ENCODE peak calls at places on chromosome 3, in eight cellular contexts. D is GM23248, M is IMR-90, U is GM23338, T is mesenchymal stem cell, A is H9, F is PC-3, J is mesendoderm. W is an unnamed sample.

GRCh38 chr3:184491011-184491576 is 70.5 kb upstream of the EPHB3 start:
- DNase-seq in T (no peak), F (peak; percentile 81), A (peak; percentile 49), M (no peak), J (no peak), U (peak; percentile 57), D (peak; percentile 26), W (no peak)

GRCh38 chr3:47850803-47851417 is 48.0 kb downstream of the DHX30 start:
- DNase-seq in D (no peak), F (no peak), M (no peak), U (no peak), A (no peak), J (no peak), T (no peak), W (no peak)

GRCh38 chr3:18307529-18307928 is 117.6 kb downstream of the SATB1 start:
- DNase-seq in D (no peak), F (no peak), U (no peak), A (no peak), J (no peak), M (no peak), T (no peak), W (no peak)

GRCh38 chr3:196653127-196653795 is 13.8 kb downstream of the NRROS start:
- DNase-seq in D (no peak), T (no peak), A (no peak), J (no peak), M (no peak), U (no peak), F (no peak), W (no peak)

GRCh38 chr3:185729335-185729715 is 95.5 kb downstream of the IGF2BP2 start:
- DNase-seq in T (peak; percentile 76), M (peak; percentile 88), J (no peak), D (peak; percentile 91), A (no peak), U (no peak), F (peak; percentile 96), W (no peak)

GRCh38 chr3:100830931-100831330 is 121.6 kb downstream of the TFG start:
- DNase-seq in M (no peak), J (no peak), T (no peak), U (no peak), F (no peak), A (no peak), D (no peak), W (no peak)

GRCh38 chr3:4885322-4885721 is 93.9 kb upstream of the BHLHE40 start:
- DNase-seq in U (no peak), F (peak; percentile 16), T (no peak), D (peak; percentile 41), J (peak; percentile 79), A (no peak), M (no peak), W (no peak)

GRCh38 chr3:39528844-39529243 is 61.4 kb downstream of the MOBP start:
- DNase-seq in F (no peak), M (no peak), A (no peak), U (no peak), T (no peak), D (no peak), J (no peak), W (no peak)

GRCh38 chr3:7290062-7290825 is 429.3 kb downstream of the GRM7 start:
- DNase-seq in U (no peak), F (no peak), J (peak; percentile 64), T (no peak), D (no peak), M (no peak), A (no peak), W (no peak)

GRCh38 chr3:155504682-155505081 is 211.2 kb upstream of the STRIT1 start:
- DNase-seq in M (no peak), A (no peak), T (no peak), J (no peak), F (no peak), D (no peak), U (no peak), W (no peak)

GRCh38 chr3:157844770-157845522 is 261.3 kb downstream of the SHOX2 start:
- DNase-seq in F (no peak), T (no peak), D (peak; percentile 36), U (no peak), M (no peak), J (no peak), A (no peak), W (no peak)

GRCh38 chr3:33919721-33920120 is 121.3 kb downstream of the PDCD6IP start:
- DNase-seq in D (no peak), J (no peak), A (no peak), T (no peak), F (no peak), M (no peak), U (peak; percentile 9), W (no peak)

GRCh38 chr3:99286266-99286845 is 352.0 kb upstream of the COL8A1 start:
- DNase-seq in M (no peak), J (no peak), T (peak; percentile 3), F (no peak), D (peak; percentile 22), A (no peak), U (no peak), W (no peak)

GRCh38 chr3:111919370-111920065 is 59.3 kb upstream of the ABHD10 start:
- DNase-seq in D (no peak), F (no peak), M (no peak), T (no peak), A (peak; percentile 72), J (peak; percentile 60), U (peak; percentile 90), W (no peak)
- H3K27ac ChIP-seq in D (no peak overlapping the region), F (no peak overlapping the region), M (no peak overlapping the region), T (no peak overlapping the region), A (no peak overlapping the region), J (no peak overlapping the region), U (no peak overlapping the region), W (no peak overlapping the region)

DNA sequence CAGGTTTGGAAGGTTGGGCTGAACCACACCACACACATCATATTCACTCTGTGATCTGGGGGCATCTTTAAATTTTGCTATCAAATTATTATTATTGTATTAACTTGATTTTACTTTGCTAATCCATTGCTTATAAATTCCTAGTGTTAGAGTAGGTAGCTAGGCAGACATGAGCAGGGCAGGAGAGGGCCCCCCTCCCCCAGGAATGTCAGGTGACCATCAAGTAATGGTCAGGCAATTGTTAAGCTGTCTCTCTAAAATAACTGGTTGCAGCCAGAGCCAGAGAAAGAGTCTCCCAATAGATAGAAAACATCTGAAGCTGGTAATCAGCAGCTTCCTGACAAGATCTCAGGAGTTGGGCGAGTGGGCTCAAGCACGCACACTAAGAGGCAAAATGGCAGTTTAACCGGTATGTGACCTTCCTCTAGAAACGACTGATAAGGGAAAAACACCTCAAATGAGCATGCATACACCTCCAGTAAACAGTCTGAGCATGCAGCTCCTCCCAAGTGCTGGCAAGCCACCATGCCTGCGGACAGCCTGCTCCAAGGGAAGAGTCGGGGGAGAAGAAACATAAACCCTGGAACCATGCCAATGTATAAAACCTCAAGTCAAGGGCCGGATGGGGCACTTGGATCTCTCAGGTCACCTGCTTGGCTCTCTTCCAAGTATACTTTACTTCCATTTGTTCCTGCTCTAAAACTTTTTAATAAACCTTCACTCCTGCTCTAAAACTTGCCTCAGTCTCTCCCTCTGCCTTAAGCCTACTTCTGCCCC is 3.1 kb upstream of the CXCR6 start:
- DNase-seq in A (no peak), U (peak; percentile 38), M (no peak), T (no peak), D (no peak), J (peak; percentile 29), F (no peak), W (no peak)
- H3K4me1 ChIP-seq in A (no peaks in the 10 kb centered on the region), U (no peaks in the 10 kb centered on the region), M (peaks cover 4% of the 10 kb centered on the region), T (no peaks in the 10 kb centered on the region), D (peaks cover 5% of the 10 kb centered on the region), J (no peaks in the 10 kb centered on the region), F (peaks cover 16% of the 10 kb centered on the region), W (no peaks in the 10 kb centered on the region)

GRCh38 chr3:56795807-56796185 is 6.0 kb downstream of the ARHGEF3 start:
- DNase-seq in U (no peak), J (no peak), A (no peak), F (no peak), D (no peak), M (no peak), T (no peak), W (no peak)

GRCh38 chr3:56796202-56796601 is 5.5 kb downstream of the ARHGEF3 start:
- DNase-seq in J (no peak), U (no peak), A (no peak), D (peak; percentile 65), T (peak; percentile 81), F (peak; percentile 63), M (peak; percentile 61), W (no peak)

GRCh38 chr3:56795097-56795806 is 6.5 kb downstream of the ARHGEF3 start:
- DNase-seq in J (peak; percentile 40), A (no peak), T (peak; percentile 86), U (no peak), F (peak; percentile 8), D (peak; percentile 33), M (peak; percentile 44), W (no peak)

GRCh38 chr3:56799251-56799882 is 2.4 kb downstream of the ARHGEF3 start:
- DNase-seq in J (peak; percentile 50), M (peak; percentile 63), U (peak; percentile 81), D (peak; percentile 65), F (peak; percentile 88), A (no peak), T (peak; percentile 73), W (no peak)

DNA sequence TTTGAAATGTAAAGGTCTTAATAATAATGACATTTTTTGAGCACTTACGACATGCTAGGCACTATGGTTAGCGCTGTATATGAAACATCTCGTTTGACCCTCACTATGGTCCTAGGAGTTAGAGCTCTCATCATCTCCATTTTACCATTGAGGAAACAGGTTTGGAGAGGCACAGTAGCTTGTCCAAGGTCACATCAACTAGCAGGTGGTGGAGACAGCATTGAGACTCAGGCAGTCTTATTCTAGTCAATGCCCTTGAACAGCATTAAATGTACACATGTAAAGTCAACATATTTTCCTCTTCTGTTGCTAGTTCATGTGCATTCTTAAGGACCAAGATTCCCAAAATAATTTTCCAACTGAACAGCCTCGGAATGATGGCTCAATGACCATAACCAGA is 4.8 kb downstream of the ARHGEF3 start:
- DNase-seq in D (no peak), A (no peak), T (no peak), U (no peak), M (no peak), J (no peak), F (no peak), W (no peak)
- H3K4me2 ChIP-seq in D (no peak overlapping the region), A (no peak overlapping the region), T (no peak overlapping the region), U (no peak overlapping the region), M (no peak overlapping the region), J (no peak overlapping the region), F (no peak overlapping the region), W (no peak overlapping the region)

GRCh38 chr3:17233398-17233800 is 348.6 kb downstream of the PLCL2 start:
- DNase-seq in J (peak; percentile 66), U (peak; percentile 69), D (peak; percentile 81), F (peak; percentile 97), A (no peak), T (peak; percentile 61), M (peak; percentile 67), W (peak; percentile 40)

GRCh38 chr3:17221529-17221928 is 336.8 kb downstream of the PLCL2 start:
- DNase-seq in A (no peak), F (no peak), U (no peak), M (no peak), J (no peak), D (no peak), T (no peak), W (no peak)

GRCh38 chr3:17232442-17232841 is 347.7 kb downstream of the PLCL2 start:
- DNase-seq in A (no peak), J (no peak), U (no peak), F (no peak), D (no peak), T (no peak), M (no peak), W (no peak)

GRCh38 chr3:17231537-17232261 is 346.9 kb downstream of the PLCL2 start:
- DNase-seq in A (no peak), M (no peak), F (no peak), T (no peak), J (no peak), U (no peak), D (no peak), W (no peak)

GRCh38 chr3:17227472-17227871 is 342.7 kb downstream of the PLCL2 start:
- DNase-seq in A (no peak), U (no peak), M (no peak), D (no peak), J (no peak), F (no peak), T (no peak), W (no peak)
- H3K27ac ChIP-seq in A (no peak overlapping the region), U (no peak overlapping the region), M (no peak overlapping the region), D (no peak overlapping the region), J (no peak overlapping the region), F (no peak overlapping the region), T (no peak overlapping the region), W (no peak overlapping the region)